ENCODE peak calls at places on chromosomes 16 and 17, in seven cellular contexts. Q, K, S, V, L, W and J are unnamed samples.

GRCh38 chr17:74768069-74768762 is 7.9 kb downstream of the NAT9 start:
- DNase-seq in V (no peak), K (no peak), W (no peak), Q (no peak), L (no peak), S (no peak), J (no peak)

GRCh38 chr16:73176577-73177013 is 128.7 kb upstream of the ZFHX3 start:
- DNase-seq in V (no peak), L (no peak), Q (peak), W (no peak), S (no peak), K (peak), J (peak)

GRCh38 chr16:89717310-89718197 is 3.1 kb downstream of the VPS9D1 start:
- DNase-seq in S (no peak), L (no peak), K (no peak), Q (no peak), V (no peak), W (peak), J (no peak)

GRCh38 chr17:74563358-74563757 is 4.0 kb downstream of the CD300H start:
- DNase-seq in S (no peak), L (no peak), W (no peak), V (no peak), Q (no peak), K (no peak), J (no peak)

GRCh38 chr17:82020874-82021727 is 1.6 kb downstream of the CENPX start:
- DNase-seq in W (peak), K (peak), L (peak), Q (peak), S (no peak), V (no peak), J (no peak)

GRCh38 chr17:81365601-81366585 is 29.4 kb upstream of the BAHCC1 start:
- DNase-seq in S (no peak), L (no peak), W (peak), K (peak), V (peak), Q (no peak), J (no peak)

GRCh38 chr17:65260626-65261025 is 123.5 kb downstream of the RGS9 start:
- DNase-seq in V (no peak), L (no peak), W (no peak), K (no peak), Q (no peak), S (no peak), J (no peak)

GRCh38 chr17:1720856-1721386 is 3.6 kb upstream of the WDR81 start:
- DNase-seq in K (peak), V (peak), Q (no peak), L (peak), W (peak), S (no peak), J (no peak)

GRCh38 chr17:47423406-47424295 is 99.9 kb downstream of the EFCAB13 start:
- DNase-seq in W (no peak), L (no peak), V (no peak), K (peak), Q (no peak), S (no peak), J (no peak)

GRCh38 chr17:76493505-76494167 is 7.6 kb downstream of the RHBDF2 start:
- DNase-seq in S (no peak), V (no peak), Q (no peak), W (no peak), K (no peak), L (peak), J (no peak)

GRCh38 chr17:16527298-16527697 is 35.3 kb upstream of the LRRC75A start:
- DNase-seq in V (no peak), K (no peak), W (no peak), L (no peak), S (no peak), Q (no peak), J (no peak)

GRCh38 chr17:437545-437944 is 84.9 kb upstream of the RPH3AL start:
- DNase-seq in S (no peak), L (no peak), V (no peak), W (no peak), K (no peak), Q (no peak), J (no peak)

GRCh38 chr16:65489531-65490023 is 367.7 kb upstream of the CDH11 start:
- DNase-seq in Q (no peak), S (no peak), K (peak), W (no peak), V (no peak), L (no peak), J (no peak)

DNA sequence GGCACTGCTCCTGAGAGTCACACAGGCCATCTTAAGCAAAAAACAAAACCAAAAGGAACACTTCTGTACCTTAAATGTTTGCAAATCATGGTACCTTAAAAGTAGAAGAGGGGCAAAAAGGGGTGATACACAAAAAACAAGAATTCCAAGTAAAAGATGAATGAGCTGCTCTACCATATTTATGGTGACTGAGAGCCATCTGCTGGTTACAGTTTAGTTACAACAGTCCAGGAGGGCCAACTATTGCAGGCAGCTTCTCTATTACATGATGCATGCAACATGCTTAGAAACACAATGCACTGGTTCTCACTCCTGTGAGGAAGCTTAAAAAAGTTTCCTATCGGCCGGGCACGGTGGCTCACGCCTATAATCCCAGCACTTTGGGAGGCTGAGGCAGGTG is 53.5 kb downstream of the STX8 start:
- DNase-seq in Q (peak), V (peak), K (peak), L (no peak), S (peak), W (no peak), J (no peak)
- TF ChIP-seq CTCF in Q (peak), V (peak), K (peak), L (peak), S (peak), W (peak), J (peak)

GRCh38 chr16:87956771-87957279 is 5.6 kb downstream of the BANP start:
- DNase-seq in W (no peak), Q (no peak), L (no peak), K (peak), V (peak), S (no peak), J (no peak)
- H3K4me3 ChIP-seq in W (no peak), Q (no peak), L (no peak), K (no peak), V (no peak), S (no peak), J (peak)

GRCh38 chr16:86638642-86639041 is 60.3 kb downstream of the FOXL1 start:
- DNase-seq in L (no peak), S (no peak), Q (no peak), V (no peak), W (no peak), K (no peak), J (no peak)

GRCh38 chr16:86639354-86639753 is 61.0 kb downstream of the FOXL1 start:
- DNase-seq in Q (no peak), V (no peak), W (no peak), K (no peak), L (no peak), S (no peak), J (no peak)

GRCh38 chr16:86642084-86642483 is 63.7 kb downstream of the FOXL1 start:
- DNase-seq in Q (no peak), K (no peak), S (no peak), L (no peak), W (no peak), V (no peak), J (no peak)

GRCh38 chr16:86637744-86638143 is 59.4 kb downstream of the FOXL1 start:
- DNase-seq in L (no peak), V (no peak), Q (no peak), K (no peak), W (no peak), S (no peak), J (no peak)

DNA sequence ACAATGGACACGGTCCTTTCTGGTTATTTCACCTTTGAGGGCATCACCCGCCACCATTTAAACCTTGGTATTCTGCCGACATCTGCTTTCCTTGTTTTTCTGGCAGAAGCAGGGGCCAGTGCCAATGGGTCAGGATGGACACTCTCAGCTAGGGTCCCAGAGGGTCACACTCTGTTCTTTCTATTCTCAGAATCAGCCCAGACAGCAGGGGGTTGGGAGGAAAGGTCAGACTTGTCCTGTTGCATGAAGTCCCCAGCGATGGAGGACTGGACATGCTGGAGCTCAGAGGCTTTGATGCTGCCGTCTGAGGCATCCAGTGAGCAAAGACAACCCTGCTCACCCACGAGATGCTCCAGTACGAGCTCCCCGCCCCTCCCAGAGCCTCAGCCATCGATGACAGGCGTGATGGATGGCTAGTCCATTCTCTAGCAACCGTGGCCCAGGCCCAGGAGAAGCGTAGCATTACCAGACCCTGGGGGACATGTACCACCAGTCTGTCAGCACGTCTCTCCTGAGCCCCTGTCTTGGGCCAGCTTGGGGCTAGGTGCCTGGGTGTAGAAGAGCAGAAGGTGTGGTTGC is 62.0 kb downstream of the FOXL1 start:
- DNase-seq in V (no peak), K (no peak), W (no peak), Q (no peak), L (no peak), S (no peak), J (no peak)
- TF ChIP-seq CTCF in V (no peak), K (no peak), W (no peak), Q (no peak), L (no peak), S (no peak), J (no peak)

GRCh38 chr17:45052052-45052772 is 780 bp upstream of the DCAKD start:
- DNase-seq in V (peak), L (peak), Q (no peak), W (peak), S (no peak), K (peak), J (no peak)
- H3K4me3 ChIP-seq in V (peak), L (peak), Q (peak), W (peak), S (peak), K (peak), J (peak)

GRCh38 chr17:78689029-78689428 is 93.0 kb downstream of the CYTH1 start:
- DNase-seq in Q (no peak), S (no peak), L (no peak), V (no peak), K (no peak), W (no peak), J (no peak)
- TF ChIP-seq CTCF in Q (no peak), S (no peak), L (peak), V (no peak), K (peak), W (no peak), J (no peak)

GRCh38 chr16:8510160-8510559 is 80.2 kb downstream of the TMEM114 start:
- DNase-seq in W (no peak), S (no peak), K (no peak), V (no peak), L (no peak), Q (no peak), J (no peak)

DNA sequence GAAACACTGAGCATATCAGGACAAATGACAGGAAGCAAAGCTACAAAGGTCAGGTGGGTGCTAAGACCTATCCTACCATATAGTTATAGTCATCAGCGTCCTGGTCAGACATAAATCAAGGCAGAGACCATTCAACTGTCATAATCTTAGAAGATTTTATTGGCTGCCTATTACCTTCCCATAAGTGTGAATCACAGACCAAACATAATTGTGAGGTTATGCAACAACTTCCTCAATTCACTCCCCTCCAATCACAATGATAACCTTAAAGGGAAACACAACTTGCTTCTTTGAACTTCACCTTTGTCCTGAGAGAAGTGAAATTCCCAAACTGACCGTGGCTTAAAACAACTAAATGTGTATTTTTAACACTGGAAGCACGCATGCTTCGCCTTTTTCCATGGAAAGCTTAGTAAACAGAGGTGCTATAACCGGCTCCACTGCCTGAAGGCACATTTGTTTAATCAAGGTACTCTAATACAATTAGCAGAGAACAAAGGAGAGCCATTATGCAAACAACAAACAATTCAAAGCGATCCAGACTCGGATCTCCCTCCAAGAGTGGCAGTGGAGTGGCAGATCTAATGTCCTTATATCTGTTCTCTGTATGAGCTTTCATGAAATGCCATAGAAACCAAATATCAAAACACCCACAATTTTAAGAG is 84.9 kb downstream of the TMEM114 start:
- DNase-seq in L (no peak), K (peak), W (no peak), S (no peak), Q (no peak), V (no peak), J (no peak)
- H3K4me3 ChIP-seq in L (no peak), K (no peak), W (no peak), S (no peak), Q (no peak), V (no peak), J (no peak)

DNA sequence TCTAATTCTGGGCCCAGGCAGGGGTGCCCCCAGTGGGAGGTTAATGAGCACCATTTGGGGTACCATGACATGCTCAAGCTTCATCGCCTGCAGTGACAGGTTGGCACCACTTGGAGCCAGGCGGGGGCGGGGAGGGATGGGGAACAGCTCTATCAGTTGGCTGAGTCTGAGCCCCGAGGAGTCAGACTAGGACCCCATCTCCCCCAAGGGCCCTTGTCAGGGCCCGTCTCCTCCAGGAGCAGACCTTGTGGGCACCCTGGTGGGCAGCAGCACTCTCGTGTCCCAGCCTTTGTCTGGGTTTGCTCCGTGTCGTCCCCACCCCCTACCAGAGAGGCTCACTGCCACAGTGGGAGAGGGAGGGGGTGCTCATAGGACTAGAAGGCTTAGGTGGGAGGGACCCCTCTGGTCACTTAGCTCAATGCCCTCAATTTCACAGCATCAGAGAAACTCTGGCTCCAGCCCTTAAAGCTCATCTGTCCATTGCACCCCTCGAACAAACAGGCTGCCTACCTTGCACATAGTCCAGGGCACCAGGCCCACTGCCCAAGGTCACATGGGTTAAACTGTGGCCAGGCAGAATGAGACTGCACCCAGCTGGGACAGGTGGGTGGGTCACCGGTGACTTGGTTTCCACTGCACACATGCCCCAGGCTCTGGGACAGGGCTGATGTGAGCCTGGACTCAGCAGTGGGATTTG is 4.1 kb downstream of the PPP1R9B start:
- DNase-seq in W (no peak), Q (no peak), V (no peak), L (peak), K (no peak), S (no peak), J (no peak)
- TF ChIP-seq CTCF in W (no peak), Q (no peak), V (no peak), L (no peak), K (peak), S (no peak), J (no peak)

DNA sequence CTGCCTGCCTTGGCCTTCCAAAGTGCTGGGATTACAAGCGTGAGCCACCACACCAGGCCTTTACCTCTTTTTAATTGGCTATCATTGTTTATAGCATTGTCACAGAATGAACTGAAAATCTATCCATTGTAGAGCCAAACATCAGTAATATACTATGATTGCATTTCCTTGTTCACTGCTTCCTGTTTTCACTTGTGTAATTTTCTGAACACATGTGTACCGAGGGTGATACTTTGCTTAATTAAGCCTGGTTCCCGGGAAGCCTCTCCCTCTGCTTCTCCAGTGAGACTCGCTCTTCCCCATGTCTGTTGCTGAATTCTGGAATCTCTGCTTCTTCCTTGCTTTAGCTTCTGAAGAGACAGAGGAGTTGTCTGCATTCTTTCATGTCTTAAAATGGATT is 33.1 kb downstream of the POLR3E start:
- DNase-seq in V (no peak), W (no peak), Q (no peak), S (no peak), K (no peak), L (no peak), J (no peak)
- H3K4me3 ChIP-seq in V (no peak), W (no peak), Q (no peak), S (no peak), K (no peak), L (no peak), J (no peak)

DNA sequence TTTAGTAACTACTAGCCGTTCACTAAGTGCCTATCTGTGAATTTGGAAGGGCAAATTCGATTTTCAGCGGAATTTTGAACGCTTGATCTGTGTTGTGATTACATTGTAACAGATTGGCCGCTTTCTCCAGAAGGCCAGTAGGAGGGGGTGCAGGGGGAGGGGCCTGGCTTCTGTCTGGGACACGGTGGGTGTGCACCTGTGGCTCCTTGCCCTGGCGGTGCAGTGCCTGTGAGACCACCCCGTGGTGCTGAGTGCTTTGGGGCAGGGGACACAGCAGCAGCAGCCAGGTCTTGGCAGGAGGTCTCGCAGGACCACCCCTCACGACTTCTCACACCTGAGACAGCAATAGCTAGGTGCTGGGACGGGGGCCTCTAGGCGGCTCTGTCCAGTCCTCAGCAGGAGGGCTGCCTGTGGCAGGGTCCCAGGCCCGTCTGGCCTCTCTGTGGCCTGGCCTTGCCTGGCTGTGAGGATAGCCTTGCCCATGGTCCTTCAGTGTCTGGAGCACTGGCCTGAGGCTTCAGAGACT is 1.8 kb downstream of the UBE2I start:
- DNase-seq in S (no peak), W (no peak), K (no peak), Q (no peak), V (no peak), L (no peak), J (no peak)
- TF ChIP-seq CTCF in S (no peak), W (no peak), K (no peak), Q (no peak), V (no peak), L (no peak), J (no peak)

DNA sequence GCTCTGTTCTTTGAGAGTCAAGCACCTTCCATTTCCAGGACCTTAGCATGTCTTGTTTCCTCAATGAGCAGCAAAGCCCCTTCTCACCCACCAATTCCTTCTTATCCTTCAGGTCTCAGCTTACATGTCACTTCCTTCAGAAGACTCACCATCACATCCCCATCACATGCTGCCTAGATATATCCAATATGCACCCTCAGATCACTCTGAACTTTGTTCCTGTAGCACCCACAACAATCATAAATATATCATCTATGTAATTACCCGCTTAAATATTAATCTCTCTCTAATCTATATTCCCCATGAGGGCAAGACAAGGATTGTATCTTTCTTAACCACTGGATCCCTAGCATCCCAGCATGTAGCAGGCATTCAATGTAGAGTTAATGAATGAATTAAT is 30.4 kb downstream of the KANSL1 start:
- DNase-seq in V (no peak), K (no peak), L (no peak), Q (no peak), S (no peak), W (no peak), J (no peak)
- H3K4me3 ChIP-seq in V (no peak), K (no peak), L (no peak), Q (no peak), S (no peak), W (no peak), J (no peak)